ENCODE peak calls at places on chromosomes 5 and 9, in six cellular contexts. One of them, this sample, is unnamed.

GRCh38 chr5:58462623-58463230 is 2.8 kb upstream of the PLK2 start:
- DNase-seq in adipocyte: peak
- DNase-seq in mesendoderm: peak
- DNase-seq in AG09309: no peak
- DNase-seq in suprapubic skin: no peak
- DNase-seq in stimulated activated CD4-positive, alpha-beta T cell treated with anti-CD3 and anti-CD28 coated beads, Interleukin-2, amount 100 ng/mL, for 48 hours: peak
- DNase-seq in this sample: no peak

GRCh38 chr9:81028504-81028903 is 660.8 kb downstream of the TLE1 start:
- DNase-seq in adipocyte: peak
- DNase-seq in mesendoderm: peak
- DNase-seq in AG09309: peak
- DNase-seq in suprapubic skin: no peak
- DNase-seq in stimulated activated CD4-positive, alpha-beta T cell treated with anti-CD3 and anti-CD28 coated beads, Interleukin-2, amount 100 ng/mL, for 48 hours: no peak
- DNase-seq in this sample: no peak

GRCh38 chr9:89372230-89372816 is 54.0 kb downstream of the SECISBP2 start:
- DNase-seq in adipocyte: no peak
- DNase-seq in mesendoderm: peak
- DNase-seq in AG09309: no peak
- DNase-seq in suprapubic skin: no peak
- DNase-seq in stimulated activated CD4-positive, alpha-beta T cell treated with anti-CD3 and anti-CD28 coated beads, Interleukin-2, amount 100 ng/mL, for 48 hours: no peak
- DNase-seq in this sample: no peak

GRCh38 chr9:99505915-99506314 is 283.8 kb downstream of the SEC61B start:
- DNase-seq in adipocyte: peak
- DNase-seq in mesendoderm: no peak
- DNase-seq in AG09309: no peak
- DNase-seq in suprapubic skin: no peak
- DNase-seq in stimulated activated CD4-positive, alpha-beta T cell treated with anti-CD3 and anti-CD28 coated beads, Interleukin-2, amount 100 ng/mL, for 48 hours: no peak
- DNase-seq in this sample: no peak

GRCh38 chr9:34114436-34114835 is 12.1 kb downstream of the DCAF12 start:
- DNase-seq in adipocyte: no peak
- DNase-seq in mesendoderm: no peak
- DNase-seq in AG09309: no peak
- DNase-seq in suprapubic skin: no peak
- DNase-seq in stimulated activated CD4-positive, alpha-beta T cell treated with anti-CD3 and anti-CD28 coated beads, Interleukin-2, amount 100 ng/mL, for 48 hours: no peak
- DNase-seq in this sample: no peak

GRCh38 chr5:177094224-177095087 is 7.7 kb downstream of the FGFR4 start:
- DNase-seq in adipocyte: peak
- DNase-seq in mesendoderm: no peak
- DNase-seq in AG09309: no peak
- DNase-seq in suprapubic skin: no peak
- DNase-seq in stimulated activated CD4-positive, alpha-beta T cell treated with anti-CD3 and anti-CD28 coated beads, Interleukin-2, amount 100 ng/mL, for 48 hours: no peak
- DNase-seq in this sample: no peak

GRCh38 chr9:136648746-136649145 is 14.0 kb upstream of the EGFL7 start:
- DNase-seq in adipocyte: no peak
- DNase-seq in mesendoderm: no peak
- DNase-seq in AG09309: no peak
- DNase-seq in suprapubic skin: no peak
- DNase-seq in stimulated activated CD4-positive, alpha-beta T cell treated with anti-CD3 and anti-CD28 coated beads, Interleukin-2, amount 100 ng/mL, for 48 hours: no peak
- DNase-seq in this sample: no peak

GRCh38 chr9:34500623-34501267 is 22.0 kb downstream of the ENHO start:
- DNase-seq in adipocyte: peak
- DNase-seq in mesendoderm: peak
- DNase-seq in AG09309: no peak
- DNase-seq in suprapubic skin: peak
- DNase-seq in stimulated activated CD4-positive, alpha-beta T cell treated with anti-CD3 and anti-CD28 coated beads, Interleukin-2, amount 100 ng/mL, for 48 hours: peak
- DNase-seq in this sample: peak

GRCh38 chr9:23441275-23441674 is 384.8 kb downstream of the ELAVL2 start:
- DNase-seq in adipocyte: no peak
- DNase-seq in mesendoderm: no peak
- DNase-seq in AG09309: no peak
- DNase-seq in suprapubic skin: no peak
- DNase-seq in stimulated activated CD4-positive, alpha-beta T cell treated with anti-CD3 and anti-CD28 coated beads, Interleukin-2, amount 100 ng/mL, for 48 hours: no peak
- DNase-seq in this sample: no peak

GRCh38 chr9:74117731-74118130 is 379.4 kb upstream of the RORB start:
- DNase-seq in adipocyte: no peak
- DNase-seq in mesendoderm: no peak
- DNase-seq in AG09309: no peak
- DNase-seq in suprapubic skin: no peak
- DNase-seq in stimulated activated CD4-positive, alpha-beta T cell treated with anti-CD3 and anti-CD28 coated beads, Interleukin-2, amount 100 ng/mL, for 48 hours: no peak
- DNase-seq in this sample: no peak

GRCh38 chr5:32303755-32304120 is 9.0 kb downstream of the MTMR12 start:
- DNase-seq in adipocyte: no peak
- DNase-seq in mesendoderm: no peak
- DNase-seq in AG09309: no peak
- DNase-seq in suprapubic skin: no peak
- DNase-seq in stimulated activated CD4-positive, alpha-beta T cell treated with anti-CD3 and anti-CD28 coated beads, Interleukin-2, amount 100 ng/mL, for 48 hours: no peak
- DNase-seq in this sample: no peak

GRCh38 chr5:108653201-108653600 is 94.5 kb upstream of the FER start:
- DNase-seq in adipocyte: no peak
- DNase-seq in mesendoderm: no peak
- DNase-seq in AG09309: no peak
- DNase-seq in suprapubic skin: no peak
- DNase-seq in stimulated activated CD4-positive, alpha-beta T cell treated with anti-CD3 and anti-CD28 coated beads, Interleukin-2, amount 100 ng/mL, for 48 hours: no peak
- DNase-seq in this sample: no peak

GRCh38 chr5:118862596-118862995 is 125.8 kb downstream of the DTWD2 start:
- DNase-seq in adipocyte: no peak
- DNase-seq in mesendoderm: no peak
- DNase-seq in AG09309: no peak
- DNase-seq in suprapubic skin: no peak
- DNase-seq in stimulated activated CD4-positive, alpha-beta T cell treated with anti-CD3 and anti-CD28 coated beads, Interleukin-2, amount 100 ng/mL, for 48 hours: no peak
- DNase-seq in this sample: no peak

GRCh38 chr5:172769598-172770373 is 1.2 kb downstream of the DUSP1 start:
- DNase-seq in adipocyte: peak
- DNase-seq in mesendoderm: peak
- DNase-seq in AG09309: no peak
- DNase-seq in suprapubic skin: peak
- DNase-seq in stimulated activated CD4-positive, alpha-beta T cell treated with anti-CD3 and anti-CD28 coated beads, Interleukin-2, amount 100 ng/mL, for 48 hours: no peak
- DNase-seq in this sample: no peak

GRCh38 chr9:84932915-84933527 is 263.5 kb downstream of the NTRK2 start:
- DNase-seq in adipocyte: no peak
- DNase-seq in mesendoderm: peak
- DNase-seq in AG09309: no peak
- DNase-seq in suprapubic skin: no peak
- DNase-seq in stimulated activated CD4-positive, alpha-beta T cell treated with anti-CD3 and anti-CD28 coated beads, Interleukin-2, amount 100 ng/mL, for 48 hours: no peak
- DNase-seq in this sample: no peak

GRCh38 chr9:124769451-124770358 is 1.4 kb downstream of the NR6A1 start:
- DNase-seq in adipocyte: peak
- DNase-seq in mesendoderm: no peak
- DNase-seq in AG09309: no peak
- DNase-seq in suprapubic skin: no peak
- DNase-seq in stimulated activated CD4-positive, alpha-beta T cell treated with anti-CD3 and anti-CD28 coated beads, Interleukin-2, amount 100 ng/mL, for 48 hours: no peak
- DNase-seq in this sample: no peak

GRCh38 chr9:134793281-134793680 is 87.3 kb upstream of the FCN2 start:
- DNase-seq in adipocyte: peak
- DNase-seq in mesendoderm: no peak
- DNase-seq in AG09309: no peak
- DNase-seq in suprapubic skin: no peak
- DNase-seq in stimulated activated CD4-positive, alpha-beta T cell treated with anti-CD3 and anti-CD28 coated beads, Interleukin-2, amount 100 ng/mL, for 48 hours: no peak
- DNase-seq in this sample: no peak

GRCh38 chr5:32331217-32331926 is 18.6 kb upstream of the MTMR12 start:
- DNase-seq in adipocyte: no peak
- DNase-seq in mesendoderm: no peak
- DNase-seq in AG09309: no peak
- DNase-seq in suprapubic skin: no peak
- DNase-seq in stimulated activated CD4-positive, alpha-beta T cell treated with anti-CD3 and anti-CD28 coated beads, Interleukin-2, amount 100 ng/mL, for 48 hours: no peak
- DNase-seq in this sample: no peak

GRCh38 chr5:151214614-151215545 is 9.0 kb downstream of the CCDC69 start:
- DNase-seq in adipocyte: no peak
- DNase-seq in mesendoderm: no peak
- DNase-seq in AG09309: no peak
- DNase-seq in suprapubic skin: peak
- DNase-seq in stimulated activated CD4-positive, alpha-beta T cell treated with anti-CD3 and anti-CD28 coated beads, Interleukin-2, amount 100 ng/mL, for 48 hours: no peak
- DNase-seq in this sample: peak

This sample was measured in GM12892.